ENCODE peak calls at places on chromosomes 16 and 17, in six cellular contexts. T is T follicular helper cell, Y is LNCaP clone FGC, E is lower leg skin, R is AG08395, P is omental fat pad. N is an unnamed sample.

GRCh38 chr16:87389245-87389644 is 2.9 kb upstream of the MAP1LC3B start:
- DNase-seq in T (no peak), Y (no peak), E (no peak), R (no peak), P (no peak), N (no peak)

GRCh38 chr16:56356276-56357241 is 68.8 kb downstream of the AMFR start:
- DNase-seq in T (peak; percentile 19), Y (peak; percentile 68), E (peak; percentile 94), R (peak; percentile 95), P (peak; percentile 45), N (peak; percentile 68)

GRCh38 chr17:78237403-78238012 is 6.1 kb downstream of the TMEM235 start:
- DNase-seq in T (no peak), Y (no peak), E (no peak), R (no peak), P (no peak), N (no peak)

GRCh38 chr17:64074704-64075484 is 54.5 kb upstream of the ICAM2 start:
- DNase-seq in T (no peak), Y (peak; percentile 21), E (no peak), R (peak; percentile 42), P (no peak), N (no peak)

GRCh38 chr17:76569607-76570279 is 15.9 kb downstream of the ST6GALNAC2 start:
- DNase-seq in T (no peak), Y (no peak), E (no peak), R (no peak), P (no peak), N (no peak)

GRCh38 chr17:43517615-43518386 is 28.3 kb downstream of the ETV4 start:
- DNase-seq in T (no peak), Y (peak; percentile 11), E (peak; percentile 29), R (peak; percentile 87), P (no peak), N (no peak)

GRCh38 chr17:49490271-49490670 is 4.8 kb upstream of the NGFR start:
- DNase-seq in T (no peak), Y (no peak), E (no peak), R (no peak), P (no peak), N (no peak)

GRCh38 chr17:45146616-45147101 is 1.6 kb upstream of the HEXIM1 start:
- DNase-seq in T (no peak), Y (peak; percentile 82), E (no peak), R (no peak), P (no peak), N (no peak)

GRCh38 chr16:4376820-4377572 is 5.3 kb downstream of the VASN start:
- DNase-seq in T (no peak), Y (no peak), E (no peak), R (no peak), P (no peak), N (no peak)

GRCh38 chr17:68020451-68020779 is 15.1 kb upstream of the KPNA2 start:
- DNase-seq in T (no peak), Y (no peak), E (no peak), R (no peak), P (no peak), N (no peak)

N was measured in T-helper 1 cell.